ENCODE peak calls at places on chromosomes 1 and 21, in seven cellular contexts. N, J, V, K, A, L and R are unnamed samples. For H3K9me3 and H3K4me1, the result is how much of the 10 kb centered on the place peaks cover.

GRCh38 chr1:207822602-207823451 is 71.0 kb downstream of the CD46 start:
- DNase-seq in N (peak), J (peak), V (peak), K (peak), A (no peak), L (peak), R (peak)

GRCh38 chr1:10048601-10049000 is 15.8 kb downstream of the UBE4B start:
- DNase-seq in N (no peak), J (no peak), V (no peak), K (no peak), A (no peak), L (no peak), R (no peak)

GRCh38 chr1:115676498-115677171 is 34.9 kb downstream of the VANGL1 start:
- DNase-seq in N (no peak), J (no peak), V (no peak), K (no peak), A (no peak), L (no peak), R (no peak)

GRCh38 chr1:11059990-11060948 is at the start of gene SRM:
- DNase-seq in N (peak), J (peak), V (peak), K (peak), A (peak), L (peak), R (peak)

GRCh38 chr1:116667577-116668105 is at the start of gene IGSF3:
- DNase-seq in N (peak), J (no peak), V (peak), K (peak), A (peak), L (peak), R (peak)

GRCh38 chr1:61518670-61519400 is 206.1 kb downstream of the TM2D1 start:
- DNase-seq in N (no peak), J (no peak), V (no peak), K (no peak), A (no peak), L (no peak), R (no peak)

GRCh38 chr1:20950689-20951088 is 163.6 kb upstream of the HP1BP3 start:
- DNase-seq in N (no peak), J (no peak), V (no peak), K (no peak), A (no peak), L (no peak), R (no peak)

GRCh38 chr1:36783475-36783874 is 250.8 kb downstream of the GRIK3 start:
- DNase-seq in N (no peak), J (no peak), V (no peak), K (no peak), A (no peak), L (no peak), R (no peak)

GRCh38 chr1:232344791-232345399 is 285.0 kb downstream of the SIPA1L2 start:
- DNase-seq in N (no peak), J (no peak), V (no peak), K (no peak), A (no peak), L (no peak), R (no peak)

GRCh38 chr1:169070958-169071357 is 35.5 kb upstream of the ATP1B1 start:
- DNase-seq in N (no peak), J (no peak), V (no peak), K (no peak), A (no peak), L (no peak), R (no peak)

GRCh38 chr1:150808134-150808533 is at the start of gene CTSK:
- DNase-seq in N (no peak), J (no peak), V (no peak), K (no peak), A (peak), L (no peak), R (no peak)

GRCh38 chr1:243528459-243529120 is 272.7 kb downstream of the SDCCAG8 start:
- DNase-seq in N (no peak), J (no peak), V (no peak), K (no peak), A (no peak), L (no peak), R (no peak)

GRCh38 chr1:218698181-218698580 is 353.0 kb downstream of the TGFB2 start:
- DNase-seq in N (no peak), J (no peak), V (no peak), K (no peak), A (no peak), L (no peak), R (no peak)

GRCh38 chr1:59290173-59290954 is 6.5 kb upstream of the FGGY start:
- DNase-seq in N (peak), J (no peak), V (no peak), K (no peak), A (peak), L (peak), R (peak)

GRCh38 chr21:44919913-44920693 is 596 bp downstream of the ITGB2 start:
- DNase-seq in N (no peak), J (no peak), V (peak), K (no peak), A (no peak), L (peak), R (no peak)

GRCh38 chr1:37034301-37035013 is at the start of gene GRIK3:
- DNase-seq in N (no peak), J (no peak), V (no peak), K (no peak), A (no peak), L (no peak), R (peak)

GRCh38 chr1:8384088-8384487 is 66.2 kb downstream of the SLC45A1 start:
- DNase-seq in N (no peak), J (no peak), V (no peak), K (no peak), A (no peak), L (no peak), R (no peak)

GRCh38 chr1:20678599-20678998 is 17.4 kb upstream of the DDOST start:
- DNase-seq in N (no peak), J (no peak), V (no peak), K (no peak), A (no peak), L (peak), R (no peak)

GRCh38 chr1:20366076-20366765 is 75.5 kb downstream of the VWA5B1 start:
- DNase-seq in N (peak), J (no peak), V (peak), K (peak), A (no peak), L (no peak), R (no peak)

GRCh38 chr1:12851779-12852178 is 3.3 kb upstream of the HNRNPCL1 start:
- DNase-seq in N (no peak), J (no peak), V (no peak), K (no peak), A (peak), L (no peak), R (no peak)
- H3K9me3 ChIP-seq in N (under half), J (under half), V (under half), K (under half), A (under half), L (under half), R (under half)

DNA sequence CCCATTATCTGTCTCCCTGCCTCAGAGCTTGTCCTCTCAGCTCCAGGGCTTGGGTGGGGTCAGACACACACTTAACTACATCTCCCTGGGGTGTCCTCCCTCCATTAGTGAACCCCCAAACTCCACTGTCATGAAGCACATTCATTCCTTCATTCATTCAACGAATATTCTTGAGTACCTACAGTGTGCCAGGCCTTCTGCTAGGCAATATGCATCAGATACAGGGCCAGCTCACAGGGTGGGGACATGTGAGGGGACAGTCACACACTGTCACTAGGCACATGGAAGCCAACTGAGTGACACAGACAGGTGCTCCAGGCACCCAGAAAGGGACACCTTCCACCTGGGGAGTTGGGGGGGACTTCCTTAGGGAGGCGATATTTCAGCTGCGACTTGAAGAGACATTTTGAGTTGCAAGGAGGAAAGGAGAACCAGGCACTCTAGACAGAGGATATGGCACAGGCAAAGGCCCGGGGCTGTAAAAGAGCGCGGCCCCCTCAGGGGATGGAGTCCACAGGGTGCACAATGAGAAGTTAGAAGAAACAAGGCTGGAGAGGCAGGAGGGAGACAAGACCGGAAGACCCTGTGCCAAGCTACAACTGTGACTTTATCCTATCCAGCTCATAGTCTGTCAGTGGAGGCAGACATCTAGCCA is 8.7 kb upstream of the S100A8 start:
- DNase-seq in N (no peak), J (no peak), V (no peak), K (no peak), A (no peak), L (no peak), R (no peak)
- H3K4me1 ChIP-seq in N (under half), J (under half), V (under half), K (under half), A (under half), L (under half), R (under half)

GRCh38 chr1:111450185-111450584 is 921 bp downstream of the ATP5PB start:
- DNase-seq in N (no peak), J (no peak), V (no peak), K (no peak), A (no peak), L (no peak), R (no peak)

GRCh38 chr1:111449703-111450017 is 396 bp downstream of the ATP5PB start:
- DNase-seq in N (no peak), J (no peak), V (no peak), K (no peak), A (no peak), L (no peak), R (no peak)

GRCh38 chr1:111448918-111449702 is at the start of the genes ATP5PB and WDR77:
- DNase-seq in N (peak), J (peak), V (peak), K (peak), A (peak), L (peak), R (peak)

GRCh38 chr1:111448482-111448917 is 556 bp downstream of the WDR77 start:
- DNase-seq in N (no peak), J (no peak), V (no peak), K (no peak), A (peak), L (peak), R (no peak)

DNA sequence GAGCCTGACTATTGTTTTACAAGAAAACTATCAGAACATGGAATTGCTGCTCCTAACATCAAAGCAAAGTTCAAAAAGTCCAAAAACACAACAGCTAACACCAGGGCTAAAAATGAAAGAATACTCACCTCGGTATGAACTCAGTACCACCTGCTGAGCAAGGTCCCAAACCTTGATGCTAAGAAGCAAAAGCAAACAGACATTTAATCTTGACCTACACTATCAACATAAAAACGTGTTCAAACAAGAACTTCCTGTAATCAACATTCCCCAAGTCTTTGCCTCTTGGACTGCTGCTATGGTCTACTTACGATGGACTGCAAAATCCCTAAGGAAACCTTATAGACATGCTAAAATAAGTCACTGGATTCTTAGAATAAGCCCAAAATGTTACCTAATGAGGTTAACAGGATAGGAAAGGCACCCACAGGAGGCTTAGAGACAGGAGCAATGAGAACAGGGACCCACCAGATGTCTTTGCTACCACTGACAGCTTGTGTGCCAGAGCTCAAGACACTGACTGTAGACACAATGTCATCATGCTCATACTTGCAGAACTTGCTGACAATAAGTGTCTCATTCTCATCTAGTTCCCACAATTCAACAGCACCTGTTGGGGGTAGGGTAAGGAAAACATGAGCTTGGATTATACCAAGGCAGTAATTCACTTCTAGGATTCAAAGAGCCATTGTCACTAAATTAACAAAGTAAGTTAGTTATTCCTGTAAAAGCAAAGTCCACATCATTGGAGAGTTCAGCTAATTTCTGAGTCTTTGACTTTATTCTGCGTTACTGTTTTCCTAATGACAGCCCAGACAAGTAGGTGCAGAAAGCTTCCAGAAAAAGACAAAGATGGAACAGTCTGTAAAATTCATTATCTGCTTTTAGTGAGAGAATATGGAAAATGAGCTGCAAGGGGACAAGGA is 1.8 kb downstream of the WDR77 start:
- DNase-seq in N (no peak), J (no peak), V (no peak), K (no peak), A (no peak), L (no peak), R (no peak)
- H3K4me3 ChIP-seq in N (no peak), J (no peak), V (peak), K (no peak), A (no peak), L (peak), R (peak)

DNA sequence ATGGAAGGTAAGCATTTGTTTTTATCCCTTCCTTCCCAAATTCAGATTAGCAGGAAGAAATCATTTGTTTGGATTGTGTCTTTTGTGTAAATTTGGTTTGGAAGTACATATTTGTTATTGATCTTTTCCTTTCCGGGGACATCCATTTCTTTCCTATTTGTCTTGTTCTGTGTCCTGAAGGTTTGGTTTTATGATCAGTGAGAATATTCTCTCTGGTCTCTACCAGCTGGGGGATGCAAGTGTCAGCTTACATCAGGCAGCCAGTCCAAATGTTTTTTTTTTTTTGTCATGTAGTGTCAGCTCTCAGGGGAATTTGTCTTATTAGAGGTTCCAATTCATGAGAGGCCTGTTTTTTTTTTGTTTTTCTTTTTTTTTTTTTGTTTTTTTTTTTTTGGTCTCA is 479.2 kb upstream of the LRRC7 start:
- DNase-seq in N (no peak), J (no peak), V (no peak), K (no peak), A (no peak), L (no peak), R (no peak)
- H3K9me3 ChIP-seq in N (under half), J (under half), V (under half), K (under half), A (under half), L (under half), R (under half)

DNA sequence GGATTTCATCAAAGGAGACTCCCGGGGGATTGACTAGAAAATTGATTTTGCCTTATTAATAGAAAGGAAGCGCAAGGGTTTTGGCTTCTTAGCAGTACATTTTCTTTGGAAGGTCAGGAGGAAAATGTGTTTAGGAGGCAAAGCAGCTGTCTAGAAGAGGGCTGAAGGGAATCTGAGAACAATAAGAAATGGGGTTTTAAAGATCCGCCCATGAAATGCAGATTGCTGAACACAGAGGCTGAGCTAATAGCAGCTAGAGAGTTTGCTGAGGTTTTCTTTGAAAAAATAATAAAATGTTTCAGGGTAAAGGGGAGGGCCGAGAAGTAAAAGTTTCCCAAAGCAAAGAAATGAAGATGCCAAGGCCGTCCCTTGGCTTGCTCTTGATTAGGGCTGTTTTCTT is 4.9 kb downstream of the SERTAD4 start:
- DNase-seq in N (no peak), J (no peak), V (no peak), K (no peak), A (no peak), L (no peak), R (no peak)
- H3K4me1 ChIP-seq in N (under half), J (under half), V (under half), K (under half), A (under half), L (under half), R (under half)

DNA sequence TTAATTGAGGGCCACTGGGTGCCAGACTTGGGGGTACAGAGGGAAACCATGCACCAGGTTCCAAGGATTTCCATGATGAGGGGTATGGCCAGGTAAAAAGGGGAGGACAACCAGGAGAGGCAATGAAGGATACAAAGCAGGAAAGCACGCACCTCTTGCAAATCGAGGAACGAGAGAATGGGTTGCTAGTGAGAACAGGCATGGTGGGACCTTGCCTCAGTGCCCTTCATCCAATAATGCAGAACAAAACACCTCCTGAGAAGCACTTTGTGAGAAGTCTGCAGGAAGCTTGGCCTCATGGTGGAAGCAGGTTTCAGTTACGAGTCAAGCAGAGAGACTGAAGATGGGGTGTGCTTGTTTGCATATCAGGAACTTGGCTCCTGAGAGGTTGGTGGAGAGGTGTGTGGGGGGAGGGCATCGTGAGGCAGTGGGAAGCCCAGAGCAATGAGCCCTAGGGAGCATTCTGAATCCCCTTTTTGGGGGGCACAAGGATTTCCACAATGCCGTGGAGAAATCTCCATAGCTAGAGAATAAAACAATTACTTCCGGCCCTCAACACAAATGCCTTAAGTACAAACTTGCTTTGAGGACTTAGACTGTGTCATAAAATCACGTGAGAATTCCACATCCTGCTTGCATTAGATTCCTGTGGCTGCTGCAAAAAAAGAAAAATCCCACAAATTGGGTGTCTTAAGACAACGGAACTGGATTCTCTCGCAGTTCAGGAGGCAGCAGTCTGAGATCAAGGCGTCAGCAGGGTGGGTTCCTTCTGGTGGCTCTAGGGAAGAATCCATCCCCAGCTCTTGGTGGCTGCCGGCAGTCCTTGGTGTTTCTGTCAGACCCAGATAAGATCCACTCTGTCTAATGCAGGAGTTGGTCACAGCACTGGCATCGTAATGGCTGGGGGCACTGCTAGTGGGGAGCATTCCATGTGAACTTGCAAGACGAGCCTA is 54.9 kb upstream of the BACE2 start:
- DNase-seq in N (no peak), J (no peak), V (no peak), K (no peak), A (peak), L (peak), R (no peak)
- H3K4me3 ChIP-seq in N (no peak), J (no peak), V (peak), K (no peak), A (no peak), L (peak), R (no peak)

GRCh38 chr1:165397945-165398344 is 41.4 kb upstream of the LMX1A start:
- DNase-seq in N (no peak), J (no peak), V (no peak), K (no peak), A (peak), L (peak), R (no peak)
- H3K9me3 ChIP-seq in N (under half), J (under half), V (under half), K (under half), A (under half), L (under half), R (under half)

GRCh38 chr1:109394591-109395281 is 3.0 kb downstream of the SORT1 start:
- DNase-seq in N (no peak), J (no peak), V (no peak), K (no peak), A (no peak), L (no peak), R (no peak)
- H3K4me1 ChIP-seq in N (half or more), J (under half), V (half or more), K (under half), A (half or more), L (under half), R (under half)